ENCODE peak calls at places on chromosomes 11 and 22, in four cellular contexts. M is sigmoid colon, G is transverse colon, J is fibroblast of lung. Q is an unnamed sample.

GRCh38 chr11:1174441-1175370 is 17.0 kb downstream of the MUC5AC start:
- DNase-seq in M (no peak), G (no peak), J (no peak), Q (no peak)

GRCh38 chr22:27919943-27920755 is 1.1 kb upstream of the PITPNB start:
- DNase-seq in M (peak; percentile 76), G (no peak), J (peak; percentile 83), Q (no peak)

GRCh38 chr22:28538922-28539321 is 140.7 kb downstream of the TTC28 start:
- DNase-seq in M (no peak), G (no peak), J (no peak), Q (no peak)

GRCh38 chr11:1759851-1760220 is 3.9 kb downstream of the CTSD start:
- DNase-seq in M (no peak), G (no peak), J (no peak), Q (peak; percentile 62)

GRCh38 chr11:123630126-123630531 is 24.3 kb downstream of the SCN3B start:
- DNase-seq in M (no peak), G (no peak), J (no peak), Q (no peak)

GRCh38 chr11:6096417-6096816 is 11.1 kb upstream of the OR56B4 start:
- DNase-seq in M (no peak), G (no peak), J (no peak), Q (no peak)

GRCh38 chr22:27135582-27135981 is 478.2 kb downstream of the MIAT start:
- DNase-seq in M (no peak), G (no peak), J (peak; percentile 43), Q (no peak)

GRCh38 chr11:130999992-131000770 is 83.9 kb upstream of the SNX19 start:
- DNase-seq in M (no peak), G (no peak), J (peak; percentile 97), Q (no peak)

GRCh38 chr11:12052676-12053605 is 44.5 kb upstream of the DKK3 start:
- DNase-seq in M (peak; percentile 62), G (no peak), J (no peak), Q (no peak)

GRCh38 chr11:128042290-128042751 is 545.0 kb downstream of the ETS1 start:
- DNase-seq in M (no peak), G (no peak), J (no peak), Q (no peak)

GRCh38 chr11:9151631-9152030 is 60.2 kb upstream of the SCUBE2 start:
- DNase-seq in M (no peak), G (no peak), J (no peak), Q (no peak)

GRCh38 chr11:723120-723883 is 17.3 kb downstream of the EPS8L2 start:
- DNase-seq in M (no peak), G (peak; percentile 57), J (peak; percentile 76), Q (no peak)

GRCh38 chr11:62796281-62796680 is 4.5 kb upstream of the TMEM223 start:
- DNase-seq in M (no peak), G (no peak), J (no peak), Q (no peak)

GRCh38 chr11:42407379-42407778 is 904.4 kb upstream of the API5 start:
- DNase-seq in M (no peak), G (no peak), J (no peak), Q (no peak)

GRCh38 chr22:45268958-45269844 is 15.5 kb upstream of the UPK3A start:
- DNase-seq in M (peak; percentile 92), G (peak; percentile 91), J (peak; percentile 72), Q (peak; percentile 92)

GRCh38 chr11:125001073-125001764 is 47.2 kb downstream of the CCDC15 start:
- DNase-seq in M (no peak), G (no peak), J (no peak), Q (no peak)

GRCh38 chr11:35822815-35823495 is 120.9 kb upstream of the LDLRAD3 start:
- DNase-seq in M (no peak), G (no peak), J (no peak), Q (no peak)

GRCh38 chr11:40178470-40178869 is 1281.0 kb downstream of the LRRC4C start:
- DNase-seq in M (no peak), G (no peak), J (no peak), Q (no peak)

GRCh38 chr22:37499006-37499707 is 13.0 kb upstream of the MFNG start:
- DNase-seq in M (no peak), G (no peak), J (peak; percentile 45), Q (no peak)

GRCh38 chr11:92627615-92628201 is 341.7 kb upstream of the MTNR1B start:
- DNase-seq in M (no peak), G (no peak), J (no peak), Q (no peak)

GRCh38 chr22:42673898-42674390 is 24.8 kb upstream of the CYB5R3 start:
- DNase-seq in M (no peak), G (no peak), J (peak; percentile 41), Q (no peak)

GRCh38 chr22:42680648-42681047 is 31.5 kb upstream of the CYB5R3 start:
- DNase-seq in M (no peak), G (no peak), J (peak; percentile 88), Q (no peak)

GRCh38 chr22:42678894-42679293 is 29.7 kb upstream of the CYB5R3 start:
- DNase-seq in M (no peak), G (no peak), J (no peak), Q (no peak)

GRCh38 chr22:42670921-42671709 is 21.9 kb upstream of the CYB5R3 start:
- DNase-seq in M (no peak), G (peak; percentile 22), J (no peak), Q (no peak)

DNA sequence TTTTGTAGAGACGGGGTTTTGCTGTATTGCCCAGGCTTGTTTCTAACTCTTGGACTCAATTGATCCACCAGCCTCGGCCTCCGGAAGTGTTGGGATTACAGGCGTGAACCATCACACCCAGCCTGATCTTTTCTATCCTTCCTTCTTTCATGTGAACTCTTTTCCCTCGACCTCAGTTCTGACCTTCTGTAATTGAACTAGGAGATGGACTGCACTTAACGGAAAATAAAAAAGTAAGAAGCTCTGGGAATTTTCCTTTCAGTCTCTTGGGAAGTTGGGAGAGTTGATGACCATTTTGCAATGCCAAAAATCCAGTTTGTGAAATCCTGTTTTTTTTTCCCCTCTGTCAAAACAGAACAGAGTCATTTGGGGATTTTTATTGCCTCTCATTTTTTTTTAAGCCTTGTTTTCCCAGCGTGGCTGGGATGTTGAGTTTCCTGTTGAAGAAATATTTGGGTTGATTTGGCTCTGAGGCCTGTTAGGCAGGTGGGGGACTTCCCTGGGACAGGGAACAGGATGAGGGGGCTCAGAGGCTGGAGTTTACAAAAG is 26.9 kb upstream of the CYB5R3 start:
- DNase-seq in M (no peak), G (no peak), J (peak; percentile 45), Q (no peak)
- H3K4me1 ChIP-seq in M (peaks cover 26% of the 10 kb centered on the region), G (peaks cover 32% of the 10 kb centered on the region), J (peaks cover 8% of the 10 kb centered on the region), Q (peaks cover 21% of the 10 kb centered on the region)

GRCh38 chr22:35684270-35684700 is 33.4 kb upstream of the APOL5 start:
- DNase-seq in M (no peak), G (no peak), J (peak; percentile 81), Q (no peak)
- TF ChIP-seq CTCF in M (no peak), G (no peak), J (peak; percentile 64), Q (no peak)

DNA sequence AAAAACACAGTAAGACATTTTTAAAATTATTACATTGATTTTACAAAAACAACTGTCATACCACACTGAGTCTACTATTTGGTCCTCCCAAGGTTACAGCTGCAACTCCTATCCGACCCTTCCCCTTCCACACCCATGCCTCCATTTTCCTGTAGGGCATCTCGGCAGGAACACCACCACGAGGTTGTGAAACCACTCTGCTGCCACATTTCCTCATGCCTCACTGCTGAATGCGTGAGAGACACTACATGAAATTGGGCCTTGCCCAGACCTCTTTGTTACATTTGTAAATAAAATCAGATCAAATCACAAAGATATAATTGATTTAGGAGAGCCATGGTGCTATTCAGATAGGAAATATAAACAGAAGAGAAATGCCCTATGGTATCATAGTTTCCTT is 2.0 kb downstream of the ARHGAP32 start:
- DNase-seq in M (no peak), G (peak; percentile 13), J (peak; percentile 34), Q (no peak)
- H3K4me3 ChIP-seq in M (no peak overlapping the region), G (no peak overlapping the region), J (no peak overlapping the region), Q (no peak overlapping the region)

GRCh38 chr11:118016094-118016493 is 29.9 kb downstream of the IL10RA start:
- DNase-seq in M (no peak), G (no peak), J (no peak), Q (no peak)
- H3K4me1 ChIP-seq in M (no peaks in the 10 kb centered on the region), G (peaks cover 12% of the 10 kb centered on the region), J (no peaks in the 10 kb centered on the region), Q (peaks cover 16% of the 10 kb centered on the region)

GRCh38 chr11:97557399-97557798 is 1167.6 kb downstream of the JRKL start:
- DNase-seq in M (no peak), G (no peak), J (no peak), Q (no peak)
- TF ChIP-seq CTCF in M (no peak), G (no peak), J (peak; percentile 15), Q (no peak)

GRCh38 chr11:95152878-95153856 is 63.5 kb downstream of the ENDOD1 start:
- DNase-seq in M (no peak), G (no peak), J (no peak), Q (no peak)

GRCh38 chr11:95156133-95156731 is 66.6 kb downstream of the ENDOD1 start:
- DNase-seq in M (no peak), G (no peak), J (no peak), Q (no peak)

GRCh38 chr11:95155385-95155784 is 65.7 kb downstream of the ENDOD1 start:
- DNase-seq in M (no peak), G (no peak), J (no peak), Q (no peak)

GRCh38 chr11:95154514-95154913 is 64.9 kb downstream of the ENDOD1 start:
- DNase-seq in M (no peak), G (peak; percentile 62), J (peak; percentile 66), Q (no peak)

DNA sequence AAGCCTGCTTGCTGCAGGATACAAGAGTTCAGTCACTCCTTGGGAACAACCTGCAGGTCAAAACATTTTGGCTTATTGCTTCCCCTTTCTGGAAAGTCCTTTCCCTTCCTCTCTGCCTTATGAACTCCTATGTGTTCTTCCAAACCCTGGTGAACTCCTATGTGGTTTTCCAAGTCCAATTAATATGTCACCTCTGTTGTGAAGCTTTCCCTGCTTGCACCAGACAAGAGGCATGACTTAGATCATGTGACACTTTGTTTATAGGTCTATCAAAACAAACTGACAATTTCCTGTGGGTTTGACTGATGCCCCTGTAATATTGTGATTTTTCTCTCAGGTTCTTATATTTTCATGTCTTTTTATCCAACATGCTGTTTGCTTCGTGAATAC is 64.2 kb downstream of the ENDOD1 start:
- DNase-seq in M (no peak), G (no peak), J (no peak), Q (no peak)
- H3K4me3 ChIP-seq in M (no peak overlapping the region), G (no peak overlapping the region), J (no peak overlapping the region), Q (no peak overlapping the region)

DNA sequence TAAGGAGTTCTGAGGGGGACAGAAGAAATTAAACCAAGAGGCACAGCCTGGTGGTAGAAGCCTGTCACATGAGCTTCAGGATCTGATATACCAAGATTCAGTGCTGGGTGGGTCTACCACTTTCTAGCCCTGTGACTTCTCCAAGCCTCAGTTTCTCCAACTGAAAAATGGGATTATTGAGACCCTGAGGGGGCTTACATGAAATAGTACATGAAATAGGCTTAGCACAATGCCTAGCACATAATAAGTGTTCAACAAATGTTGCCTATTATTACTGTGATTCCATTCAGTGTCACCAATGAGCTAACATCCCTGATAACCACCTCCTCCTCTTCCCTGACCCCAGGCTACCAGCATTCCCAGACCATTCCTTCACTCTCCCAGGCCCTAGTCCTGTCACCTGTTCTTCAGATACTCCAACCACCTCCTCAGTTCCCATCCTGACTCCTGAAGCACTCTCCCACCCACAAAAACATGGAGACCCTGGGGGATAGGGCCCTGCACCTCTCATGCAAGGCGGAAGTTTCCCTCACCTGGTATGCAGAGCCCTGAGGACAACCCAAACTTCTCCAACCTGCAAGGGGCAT is 1.8 kb downstream of the TNKS1BP1 start:
- DNase-seq in M (peak; percentile 60), G (no peak), J (no peak), Q (no peak)
- H3K4me1 ChIP-seq in M (peaks cover 64% of the 10 kb centered on the region), G (peaks cover 69% of the 10 kb centered on the region), J (peaks cover 35% of the 10 kb centered on the region), Q (peaks cover 57% of the 10 kb centered on the region)

GRCh38 chr22:17816649-17817048 is 42.4 kb upstream of the BID start:
- DNase-seq in M (no peak), G (no peak), J (no peak), Q (no peak)
- TF ChIP-seq CTCF in M (no peak), G (no peak), J (no peak), Q (no peak)

Q was measured in upper lobe of right lung.